ENCODE peak calls at places on chromosomes 7 and 10, in eight cellular contexts. G, B, X, Y, E, Z, F and S are unnamed samples.

GRCh38 chr7:36734731-36735130 is 10.4 kb upstream of the AOAH start:
- DNase-seq in B (no peak), G (no peak), E (no peak), X (no peak), F (no peak), Y (no peak), Z (no peak), S (no peak)

GRCh38 chr7:151834281-151835035 is 42.5 kb downstream of the PRKAG2 start:
- DNase-seq in Y (no peak), Z (no peak), G (no peak), F (no peak), E (no peak), X (no peak), B (no peak), S (no peak)

GRCh38 chr10:16644146-16644545 is 122.5 kb upstream of the C1QL3 start:
- DNase-seq in G (no peak), X (no peak), B (no peak), E (peak; percentile 44), F (no peak), Y (no peak), Z (no peak), S (peak; percentile 7)

GRCh38 chr10:43689007-43689491 is 40.4 kb upstream of the ZNF32 start:
- DNase-seq in X (peak; percentile 76), E (no peak), Z (no peak), Y (no peak), G (peak; percentile 36), B (no peak), F (no peak), S (no peak)

GRCh38 chr10:58180633-58181032 is 87.1 kb downstream of the IPMK start:
- DNase-seq in Y (no peak), B (no peak), X (no peak), Z (no peak), E (no peak), F (no peak), G (no peak), S (peak; percentile 5)

GRCh38 chr10:74231375-74231774 is 80.4 kb downstream of the ADK start:
- DNase-seq in F (no peak), G (no peak), Y (no peak), Z (no peak), E (peak; percentile 78), X (no peak), B (no peak), S (no peak)

GRCh38 chr7:155559519-155560108 is 13.3 kb upstream of the CNPY1 start:
- DNase-seq in G (no peak), B (no peak), F (no peak), Z (no peak), Y (no peak), X (peak; percentile 59), E (no peak), S (no peak)

GRCh38 chr10:106582291-106582690 is 582.2 kb downstream of the SORCS1 start:
- DNase-seq in B (no peak), E (no peak), G (no peak), Z (no peak), Y (no peak), X (no peak), F (no peak), S (no peak)

GRCh38 chr10:131015271-131015670 is 296.2 kb downstream of the TCERG1L start:
- DNase-seq in F (no peak), X (no peak), Z (no peak), G (no peak), E (no peak), Y (no peak), B (no peak), S (no peak)

GRCh38 chr7:124688991-124689390 is 76.6 kb downstream of the GPR37 start:
- DNase-seq in Y (no peak), X (no peak), G (no peak), F (no peak), Z (peak; percentile 4), B (no peak), E (peak; percentile 10), S (peak; percentile 33)

GRCh38 chr10:49284356-49284755 is 14.6 kb upstream of the C10orf71 start:
- DNase-seq in X (no peak), E (no peak), G (no peak), F (no peak), Y (no peak), B (no peak), Z (no peak), S (no peak)

GRCh38 chr7:117072620-117073118 is 119.4 kb downstream of the ST7 start:
- DNase-seq in Y (no peak), B (no peak), X (no peak), G (no peak), E (peak; percentile 47), F (no peak), Z (no peak), S (peak; percentile 73)

GRCh38 chr7:24797270-24797669 is 40.0 kb upstream of the GSDME start:
- DNase-seq in X (no peak), F (no peak), Y (no peak), E (no peak), G (no peak), Z (no peak), B (no peak), S (no peak)

GRCh38 chr10:103833731-103834365 is 21.5 kb downstream of the SH3PXD2A start:
- DNase-seq in F (peak; percentile 29), X (peak; percentile 59), Z (no peak), E (peak; percentile 52), G (peak; percentile 79), Y (no peak), B (peak; percentile 68), S (peak; percentile 45)

GRCh38 chr7:47574473-47575328 is 7.2 kb downstream of the TNS3 start:
- DNase-seq in Y (no peak), F (no peak), G (no peak), E (no peak), B (no peak), X (no peak), Z (no peak), S (no peak)

GRCh38 chr10:110437351-110437605 is 60.4 kb upstream of the DUSP5 start:
- DNase-seq in G (no peak), X (peak; percentile 14), F (no peak), B (no peak), E (no peak), Z (no peak), Y (no peak), S (no peak)

DNA sequence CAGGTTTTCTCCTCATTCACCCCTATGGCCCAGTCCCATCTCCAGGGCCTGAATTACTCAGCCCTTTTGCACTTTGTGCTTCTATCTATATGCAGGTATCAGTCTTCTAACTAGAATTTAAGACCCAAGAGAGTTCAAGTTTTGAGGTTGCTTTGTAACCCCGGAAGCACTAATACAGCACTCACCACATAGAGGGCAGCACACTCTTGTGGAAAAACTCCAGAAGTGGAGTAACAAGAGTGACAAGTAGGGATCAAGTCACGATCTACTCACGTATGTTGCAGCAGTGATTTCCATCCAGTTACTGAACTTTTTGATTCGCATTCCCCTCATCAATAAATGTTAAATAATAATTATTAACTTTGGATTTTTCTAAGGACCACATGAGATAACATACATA is 151.0 kb downstream of the CHCHD3 start:
- DNase-seq in F (no peak), X (no peak), Y (no peak), E (no peak), Z (no peak), G (no peak), B (no peak), S (no peak)
- TF ChIP-seq CTCF in F (peak; percentile 29), X (no peak), Y (peak; percentile 34), E (peak; percentile 42), Z (peak; percentile 17), G (no peak), B (peak; percentile 33), S (no peak)

DNA sequence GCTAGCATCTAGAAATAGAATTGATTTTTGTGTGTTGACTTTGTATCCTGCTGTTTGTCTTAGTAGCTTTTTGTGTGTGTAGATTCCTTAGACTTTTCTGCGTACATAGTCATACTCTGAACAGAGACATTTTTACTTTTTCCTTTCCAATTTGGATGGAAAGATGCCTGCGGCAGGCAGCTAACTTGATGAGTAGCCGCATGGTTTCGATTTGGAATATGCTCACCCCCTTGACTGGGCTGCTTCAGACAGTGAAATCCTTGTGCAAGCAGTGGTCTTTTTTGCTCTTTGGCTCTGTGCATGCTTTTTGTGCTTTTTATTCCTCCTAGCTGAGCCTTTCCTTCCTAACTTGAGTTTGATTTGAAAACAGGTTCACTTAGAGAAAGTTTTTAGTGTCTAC is 71.8 kb downstream of the HHEX start:
- DNase-seq in X (no peak), E (no peak), B (no peak), Z (no peak), Y (no peak), G (no peak), F (no peak), S (peak; percentile 11)
- H3K4me3 ChIP-seq in X (no peak overlapping the region), E (no peak overlapping the region), B (no peak overlapping the region), Z (no peak overlapping the region), Y (no peak overlapping the region), G (no peak overlapping the region), F (no peak overlapping the region), S (no peak overlapping the region)

DNA sequence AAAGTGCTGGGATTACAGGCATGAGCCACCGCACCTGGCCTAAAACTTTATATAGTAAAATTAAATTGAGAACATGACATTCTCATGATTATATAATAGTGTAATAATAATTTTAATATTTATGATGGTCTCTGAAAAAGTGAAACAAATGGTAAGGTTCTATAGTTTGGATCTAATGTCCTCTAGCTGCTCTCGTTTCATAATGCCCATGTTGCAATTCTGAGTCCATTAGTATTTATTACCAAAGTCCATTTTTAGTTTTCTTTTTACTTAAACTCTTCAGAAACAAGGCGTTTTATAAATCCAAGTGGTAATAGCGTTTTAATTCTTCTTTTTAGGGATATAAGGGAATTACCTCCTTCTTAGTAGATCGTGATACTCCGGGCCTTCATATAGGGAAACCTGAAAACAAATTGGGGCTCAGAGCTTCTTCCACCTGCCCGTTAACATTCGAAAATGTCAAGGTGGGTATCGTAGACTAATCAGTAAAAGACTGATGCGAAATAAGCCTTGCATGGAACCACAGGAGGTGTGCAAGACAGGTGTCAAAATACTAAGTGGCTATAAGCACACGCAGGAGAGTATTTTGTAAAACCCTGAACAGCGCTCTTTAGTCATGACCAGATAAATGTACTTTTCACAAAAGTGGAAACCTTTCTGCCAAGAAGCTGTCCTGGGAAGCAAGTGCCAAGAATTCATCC is 34.1 kb downstream of the ACADSB start:
- DNase-seq in E (no peak), G (no peak), Y (no peak), B (no peak), X (no peak), F (no peak), Z (no peak), S (no peak)
- TF ChIP-seq CTCF in E (no peak), G (no peak), Y (no peak), B (no peak), X (no peak), F (no peak), Z (no peak), S (no peak)

GRCh38 chr7:113880467-113881040 is 38.3 kb downstream of the PPP1R3A start:
- DNase-seq in X (no peak), Y (no peak), B (no peak), G (no peak), Z (no peak), F (no peak), E (no peak), S (no peak)
- H3K4me3 ChIP-seq in X (no peak overlapping the region), Y (no peak overlapping the region), B (no peak overlapping the region), G (no peak overlapping the region), Z (no peak overlapping the region), F (no peak overlapping the region), E (no peak overlapping the region), S (no peak overlapping the region)

GRCh38 chr10:113104071-113104470 is 154.0 kb downstream of the TCF7L2 start:
- DNase-seq in Y (no peak), B (no peak), Z (peak; percentile 60), G (no peak), E (peak; percentile 74), F (no peak), X (no peak), S (peak; percentile 90)
- TF ChIP-seq CTCF in Y (no peak), B (no peak), Z (no peak), G (no peak), E (no peak), F (no peak), X (no peak), S (no peak)